ENCODE peak calls at places on chromosome 20, in seven cellular contexts. A is GM23338; E is fibroblast of lung; M is CD4-positive, alpha-beta T cell; T is CD8-positive, alpha-beta T cell; J is PC-9; H is osteocyte. U is an unnamed sample.

GRCh38 chr20:22583773-22584629 is at the start of gene FOXA2:
- DNase-seq in A (peak; percentile 82), E (no peak), M (no peak), T (no peak), J (no peak), H (no peak), U (no peak)

GRCh38 chr20:58439974-58440767 is 51.1 kb downstream of the VAPB start:
- DNase-seq in A (no peak), E (no peak), M (no peak), T (no peak), J (no peak), H (no peak), U (no peak)

GRCh38 chr20:17622086-17622850 is 52.4 kb downstream of the DSTN start:
- DNase-seq in A (no peak), E (no peak), M (no peak), T (no peak), J (no peak), H (no peak), U (no peak)

GRCh38 chr20:25749667-25750066 is 53.0 kb upstream of the ZNF337 start:
- DNase-seq in A (no peak), E (no peak), M (no peak), T (no peak), J (no peak), H (no peak), U (no peak)

GRCh38 chr20:8357703-8358102 is 225.6 kb downstream of the PLCB1 start:
- DNase-seq in A (no peak), E (no peak), M (no peak), T (no peak), J (no peak), H (no peak), U (no peak)

GRCh38 chr20:47544240-47544639 is 42.6 kb downstream of the NCOA3 start:
- DNase-seq in A (no peak), E (no peak), M (no peak), T (peak; percentile 21), J (no peak), H (no peak), U (peak; percentile 67)

GRCh38 chr20:54257090-54257816 is 49.4 kb downstream of the PFDN4 start:
- DNase-seq in A (no peak), E (peak; percentile 97), M (no peak), T (no peak), J (peak; percentile 97), H (no peak), U (peak; percentile 54)

GRCh38 chr20:56371977-56372376 is 13.2 kb downstream of the FAM210B start:
- DNase-seq in A (no peak), E (no peak), M (no peak), T (no peak), J (no peak), H (peak; percentile 36), U (no peak)

GRCh38 chr20:19855426-19855825 is 97.4 kb downstream of the RIN2 start:
- DNase-seq in A (no peak), E (no peak), M (no peak), T (no peak), J (no peak), H (no peak), U (no peak)

GRCh38 chr20:21519136-21519584 is 5.3 kb upstream of the NKX2-2 start:
- DNase-seq in A (peak; percentile 46), E (no peak), M (no peak), T (no peak), J (no peak), H (no peak), U (no peak)

GRCh38 chr20:21522479-21523397 is 8.9 kb upstream of the NKX2-2 start:
- DNase-seq in A (peak; percentile 62), E (no peak), M (no peak), T (no peak), J (no peak), H (peak; percentile 81), U (no peak)

GRCh38 chr20:21521596-21522478 is 8.0 kb upstream of the NKX2-2 start:
- DNase-seq in A (peak; percentile 63), E (no peak), M (no peak), T (no peak), J (no peak), H (peak; percentile 83), U (no peak)

GRCh38 chr20:21523398-21523868 is 9.6 kb upstream of the NKX2-2 start:
- DNase-seq in A (no peak), E (no peak), M (no peak), T (no peak), J (no peak), H (peak; percentile 57), U (no peak)

GRCh38 chr20:21520702-21521595 is 7.1 kb upstream of the NKX2-2 start:
- DNase-seq in A (peak; percentile 84), E (no peak), M (no peak), T (no peak), J (no peak), H (peak; percentile 80), U (no peak)
- TF ChIP-seq CTCF in A (peak; percentile 54), E (no peak), M (no peak), T (no peak), J (no peak), H (peak; percentile 11), U (no peak)

GRCh38 chr20:33945391-33946079 is 48.2 kb upstream of the RALY start:
- DNase-seq in A (no peak), E (peak; percentile 83), M (no peak), T (no peak), J (no peak), H (no peak), U (peak; percentile 70)

GRCh38 chr20:33951171-33951570 is 42.5 kb upstream of the RALY start:
- DNase-seq in A (no peak), E (no peak), M (no peak), T (no peak), J (no peak), H (no peak), U (no peak)

GRCh38 chr20:33948480-33948879 is 45.2 kb upstream of the RALY start:
- DNase-seq in A (no peak), E (no peak), M (no peak), T (no peak), J (no peak), H (no peak), U (no peak)

GRCh38 chr20:33944914-33945313 is 48.8 kb upstream of the RALY start:
- DNase-seq in A (peak; percentile 51), E (no peak), M (no peak), T (no peak), J (no peak), H (no peak), U (no peak)

GRCh38 chr20:33947709-33948295 is 45.9 kb upstream of the RALY start:
- DNase-seq in A (peak; percentile 95), E (peak; percentile 45), M (peak; percentile 18), T (peak; percentile 39), J (peak; percentile 68), H (no peak), U (peak; percentile 51)
- TF ChIP-seq CTCF in A (peak; percentile 99), E (peak; percentile 33), M (peak; percentile 51), T (peak; percentile 67), J (peak; percentile 83), H (peak; percentile 48), U (peak; percentile 84)

GRCh38 chr20:1369970-1370369 is 22.9 kb downstream of the FKBP1A start:
- DNase-seq in A (no peak), E (no peak), M (no peak), T (no peak), J (no peak), H (no peak), U (no peak)

GRCh38 chr20:1367479-1367878 is 25.4 kb downstream of the FKBP1A start:
- DNase-seq in A (no peak), E (no peak), M (no peak), T (no peak), J (no peak), H (no peak), U (no peak)

GRCh38 chr20:1370548-1371110 is 22.2 kb downstream of the FKBP1A start:
- DNase-seq in A (no peak), E (peak; percentile 69), M (no peak), T (no peak), J (no peak), H (no peak), U (no peak)

GRCh38 chr20:1371235-1371782 is 21.5 kb downstream of the FKBP1A start:
- DNase-seq in A (no peak), E (peak; percentile 32), M (no peak), T (no peak), J (no peak), H (no peak), U (no peak)

DNA sequence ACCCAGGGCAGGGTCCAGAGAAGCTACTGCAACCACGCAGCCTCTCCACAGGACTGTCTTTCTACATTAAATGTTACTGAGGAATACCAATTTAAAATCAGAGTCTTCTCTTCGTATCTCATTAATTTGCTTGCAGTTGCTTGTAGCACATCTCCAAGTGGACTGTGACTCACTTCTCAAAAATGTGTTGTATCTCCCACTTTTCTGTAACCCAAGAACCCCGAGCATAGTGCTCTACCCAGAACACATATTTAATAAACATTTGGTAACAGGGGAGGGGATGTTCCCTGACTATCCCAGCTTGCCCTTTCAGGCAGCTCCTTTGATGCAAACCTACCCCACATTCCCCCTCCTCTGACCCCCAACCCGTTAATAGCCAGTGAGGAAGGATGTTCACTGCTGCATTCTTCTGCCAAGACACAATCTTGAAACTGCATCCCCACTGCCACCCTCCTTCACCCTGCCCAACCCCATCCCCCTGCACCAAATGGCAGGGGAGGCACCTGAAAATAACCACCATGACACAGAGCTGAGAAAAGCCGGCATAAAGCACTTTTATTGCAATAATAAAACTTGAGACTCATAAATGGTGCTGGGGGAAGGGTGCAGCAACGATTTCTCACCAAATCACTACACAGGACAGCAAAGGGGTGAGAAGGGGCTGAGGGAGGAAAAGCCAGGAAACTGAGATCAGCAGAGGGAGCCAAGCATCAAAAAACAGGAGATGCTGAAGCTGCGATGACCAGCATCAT is 24.2 kb downstream of the FKBP1A start:
- DNase-seq in A (no peak), E (peak; percentile 66), M (no peak), T (no peak), J (no peak), H (no peak), U (peak; percentile 55)
- TF ChIP-seq CTCF in A (no peak), E (peak; percentile 2), M (no peak), T (no peak), J (no peak), H (no peak), U (peak; percentile 27)

GRCh38 chr20:2864626-2865025 is 8.7 kb upstream of the PTPRA start:
- DNase-seq in A (no peak), E (no peak), M (no peak), T (no peak), J (no peak), H (no peak), U (no peak)

GRCh38 chr20:2867081-2867860 is 6.0 kb upstream of the PTPRA start:
- DNase-seq in A (no peak), E (no peak), M (no peak), T (no peak), J (no peak), H (no peak), U (no peak)

GRCh38 chr20:2865101-2865500 is 8.2 kb upstream of the PTPRA start:
- DNase-seq in A (no peak), E (no peak), M (no peak), T (no peak), J (no peak), H (no peak), U (no peak)

GRCh38 chr20:2866236-2866635 is 7.0 kb upstream of the PTPRA start:
- DNase-seq in A (no peak), E (no peak), M (no peak), T (no peak), J (no peak), H (no peak), U (no peak)

DNA sequence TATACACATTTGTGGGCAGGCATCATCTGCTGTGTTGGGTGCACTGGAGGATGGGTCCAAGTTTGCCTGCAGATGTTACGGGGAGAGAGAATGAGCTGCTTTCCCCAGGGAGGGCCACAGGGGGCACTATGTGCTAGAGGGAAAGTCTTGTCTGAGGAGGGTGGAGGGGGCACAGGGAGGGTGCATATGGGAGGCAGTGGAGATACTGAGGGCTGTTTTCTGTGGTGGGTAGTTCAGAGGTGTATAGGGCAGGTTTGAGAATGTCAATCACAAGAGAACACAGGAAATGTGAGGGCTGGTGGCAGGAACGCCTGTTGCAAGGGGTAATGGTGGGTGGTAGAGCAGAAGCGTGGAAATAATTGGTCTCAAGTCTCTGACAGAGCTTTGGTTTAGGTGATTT is 7.7 kb upstream of the PTPRA start:
- DNase-seq in A (peak; percentile 68), E (no peak), M (no peak), T (peak; percentile 21), J (no peak), H (no peak), U (no peak)
- TF ChIP-seq CTCF in A (peak; percentile 56), E (no peak), M (no peak), T (peak; percentile 26), J (no peak), H (no peak), U (no peak)

U was measured in HFFc6.